ENCODE peak calls at places on chromosomes 3 and 15, in nine cellular contexts. One of them, this sample, is unnamed.

GRCh38 chr3:121979246-121979645 is 42.8 kb downstream of the ILDR1 start:
- DNase-seq in heart right ventricle: no peak
- DNase-seq in endothelial cell: no peak
- DNase-seq in dorsolateral prefrontal cortex: no peak
- DNase-seq in fibroblast of mammary gland: no peak
- DNase-seq in cardiac muscle cell: no peak
- DNase-seq in AG04449: no peak
- DNase-seq in AG09309: no peak
- DNase-seq in neural crest cell: no peak
- DNase-seq in this sample: no peak

GRCh38 chr3:94665922-94666321 is 603.1 kb downstream of the NSUN3 start:
- DNase-seq in dorsolateral prefrontal cortex: no peak
- DNase-seq in cardiac muscle cell: no peak
- DNase-seq in endothelial cell: no peak
- DNase-seq in AG09309: no peak
- DNase-seq in fibroblast of mammary gland: no peak
- DNase-seq in heart right ventricle: no peak
- DNase-seq in neural crest cell: no peak
- DNase-seq in AG04449: no peak
- DNase-seq in this sample: no peak

GRCh38 chr3:195133462-195133861 is 137.5 kb downstream of the XXYLT1 start:
- DNase-seq in AG09309: peak; percentile 28
- DNase-seq in dorsolateral prefrontal cortex: no peak
- DNase-seq in heart right ventricle: no peak
- DNase-seq in fibroblast of mammary gland: peak; percentile 97
- DNase-seq in AG04449: no peak
- DNase-seq in cardiac muscle cell: no peak
- DNase-seq in endothelial cell: no peak
- DNase-seq in neural crest cell: no peak
- DNase-seq in this sample: no peak

GRCh38 chr15:89187911-89188514 is 33.4 kb downstream of the RLBP1 start:
- DNase-seq in heart right ventricle: no peak
- DNase-seq in neural crest cell: no peak
- DNase-seq in endothelial cell: no peak
- DNase-seq in cardiac muscle cell: no peak
- DNase-seq in AG09309: no peak
- DNase-seq in dorsolateral prefrontal cortex: peak; percentile 40
- DNase-seq in AG04449: no peak
- DNase-seq in fibroblast of mammary gland: no peak
- DNase-seq in this sample: no peak

GRCh38 chr3:172150896-172151295 is 111.5 kb downstream of the FNDC3B start:
- DNase-seq in AG04449: no peak
- DNase-seq in heart right ventricle: no peak
- DNase-seq in dorsolateral prefrontal cortex: no peak
- DNase-seq in AG09309: no peak
- DNase-seq in neural crest cell: no peak
- DNase-seq in cardiac muscle cell: no peak
- DNase-seq in fibroblast of mammary gland: no peak
- DNase-seq in endothelial cell: no peak
- DNase-seq in this sample: no peak

GRCh38 chr3:98890960-98891910 is 10.3 kb downstream of the DCBLD2 start:
- DNase-seq in AG09309: no peak
- DNase-seq in dorsolateral prefrontal cortex: no peak
- DNase-seq in heart right ventricle: no peak
- DNase-seq in fibroblast of mammary gland: peak; percentile 37
- DNase-seq in endothelial cell: no peak
- DNase-seq in neural crest cell: no peak
- DNase-seq in AG04449: no peak
- DNase-seq in cardiac muscle cell: peak; percentile 50
- DNase-seq in this sample: no peak

GRCh38 chr3:171390531-171390930 is 69.7 kb downstream of the TNIK start:
- DNase-seq in AG04449: no peak
- DNase-seq in endothelial cell: no peak
- DNase-seq in heart right ventricle: no peak
- DNase-seq in fibroblast of mammary gland: no peak
- DNase-seq in dorsolateral prefrontal cortex: no peak
- DNase-seq in neural crest cell: no peak
- DNase-seq in cardiac muscle cell: no peak
- DNase-seq in AG09309: no peak
- DNase-seq in this sample: no peak

GRCh38 chr15:81254277-81255265 is 57.9 kb downstream of the IL16 start:
- DNase-seq in neural crest cell: no peak
- DNase-seq in AG04449: no peak
- DNase-seq in dorsolateral prefrontal cortex: no peak
- DNase-seq in fibroblast of mammary gland: peak; percentile 60
- DNase-seq in AG09309: no peak
- DNase-seq in heart right ventricle: no peak
- DNase-seq in endothelial cell: no peak
- DNase-seq in cardiac muscle cell: no peak
- DNase-seq in this sample: no peak

GRCh38 chr15:43751885-43752284 is 5.6 kb downstream of the PDIA3 start:
- DNase-seq in AG04449: no peak
- DNase-seq in neural crest cell: no peak
- DNase-seq in cardiac muscle cell: no peak
- DNase-seq in AG09309: no peak
- DNase-seq in heart right ventricle: no peak
- DNase-seq in dorsolateral prefrontal cortex: no peak
- DNase-seq in endothelial cell: no peak
- DNase-seq in fibroblast of mammary gland: no peak
- DNase-seq in this sample: no peak

GRCh38 chr15:34621675-34622074 is 38.2 kb upstream of the GOLGA8B start:
- DNase-seq in cardiac muscle cell: no peak
- DNase-seq in heart right ventricle: no peak
- DNase-seq in AG04449: no peak
- DNase-seq in neural crest cell: no peak
- DNase-seq in AG09309: no peak
- DNase-seq in endothelial cell: no peak
- DNase-seq in fibroblast of mammary gland: peak; percentile 48
- DNase-seq in dorsolateral prefrontal cortex: no peak
- DNase-seq in this sample: no peak

GRCh38 chr3:12840591-12841084 is 727 bp downstream of the RPL32 start:
- DNase-seq in heart right ventricle: no peak
- DNase-seq in dorsolateral prefrontal cortex: no peak
- DNase-seq in fibroblast of mammary gland: no peak
- DNase-seq in neural crest cell: no peak
- DNase-seq in endothelial cell: no peak
- DNase-seq in cardiac muscle cell: no peak
- DNase-seq in AG09309: no peak
- DNase-seq in AG04449: no peak
- DNase-seq in this sample: no peak

GRCh38 chr3:42814914-42815507 is 5.8 kb downstream of the ACKR2 start:
- DNase-seq in AG04449: no peak
- DNase-seq in fibroblast of mammary gland: no peak
- DNase-seq in dorsolateral prefrontal cortex: no peak
- DNase-seq in neural crest cell: no peak
- DNase-seq in endothelial cell: no peak
- DNase-seq in heart right ventricle: no peak
- DNase-seq in AG09309: no peak
- DNase-seq in cardiac muscle cell: peak; percentile 45
- DNase-seq in this sample: no peak

GRCh38 chr15:34336947-34337556 is 529 bp downstream of the SLC12A6 start:
- DNase-seq in endothelial cell: peak; percentile 24
- DNase-seq in AG09309: no peak
- DNase-seq in fibroblast of mammary gland: no peak
- DNase-seq in dorsolateral prefrontal cortex: peak; percentile 40
- DNase-seq in AG04449: no peak
- DNase-seq in cardiac muscle cell: no peak
- DNase-seq in heart right ventricle: no peak
- DNase-seq in neural crest cell: no peak
- DNase-seq in this sample: no peak

GRCh38 chr3:195248281-195248680 is 22.7 kb downstream of the XXYLT1 start:
- DNase-seq in heart right ventricle: no peak
- DNase-seq in fibroblast of mammary gland: no peak
- DNase-seq in AG04449: no peak
- DNase-seq in dorsolateral prefrontal cortex: no peak
- DNase-seq in neural crest cell: no peak
- DNase-seq in AG09309: no peak
- DNase-seq in cardiac muscle cell: no peak
- DNase-seq in endothelial cell: no peak
- DNase-seq in this sample: no peak

GRCh38 chr3:61802772-61803171 is 241.4 kb downstream of the PTPRG start:
- DNase-seq in AG09309: no peak
- DNase-seq in endothelial cell: no peak
- DNase-seq in neural crest cell: no peak
- DNase-seq in dorsolateral prefrontal cortex: peak; percentile 67
- DNase-seq in AG04449: no peak
- DNase-seq in cardiac muscle cell: no peak
- DNase-seq in fibroblast of mammary gland: no peak
- DNase-seq in heart right ventricle: no peak
- DNase-seq in this sample: no peak

GRCh38 chr15:90603893-90604292 is 74.2 kb downstream of the CRTC3 start:
- DNase-seq in neural crest cell: no peak
- DNase-seq in cardiac muscle cell: no peak
- DNase-seq in fibroblast of mammary gland: peak; percentile 52
- DNase-seq in AG04449: no peak
- DNase-seq in heart right ventricle: peak; percentile 49
- DNase-seq in dorsolateral prefrontal cortex: no peak
- DNase-seq in endothelial cell: no peak
- DNase-seq in AG09309: no peak
- DNase-seq in this sample: no peak
- TF ChIP-seq CTCF in neural crest cell: peak; percentile 40
- TF ChIP-seq CTCF in cardiac muscle cell: peak; percentile 59
- TF ChIP-seq CTCF in fibroblast of mammary gland: peak; percentile 64
- TF ChIP-seq CTCF in AG04449: peak; percentile 19
- TF ChIP-seq CTCF in heart right ventricle: peak; percentile 53
- TF ChIP-seq CTCF in dorsolateral prefrontal cortex: no peak
- TF ChIP-seq CTCF in endothelial cell: no peak
- TF ChIP-seq CTCF in AG09309: peak; percentile 53
- TF ChIP-seq CTCF in this sample: peak; percentile 45

DNA sequence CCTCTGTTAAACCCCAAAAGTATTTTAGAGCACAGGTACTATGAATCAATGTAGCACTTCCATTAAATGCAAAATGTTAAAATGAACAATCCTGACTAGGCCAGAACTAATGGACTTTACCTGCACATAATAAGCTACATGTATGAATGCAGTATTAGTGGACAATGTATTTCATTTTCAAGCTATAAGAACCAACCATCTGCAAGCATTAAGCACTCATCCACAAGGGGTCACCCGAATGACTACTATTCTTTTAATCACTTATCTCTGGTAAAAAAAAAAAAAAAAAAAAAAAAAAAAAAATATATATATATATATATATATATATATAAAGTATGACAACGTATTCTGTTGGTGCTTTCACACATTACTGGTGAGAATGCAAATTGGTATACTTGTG is 7.2 kb downstream of the HERC1 start:
- DNase-seq in AG04449: no peak
- DNase-seq in dorsolateral prefrontal cortex: no peak
- DNase-seq in endothelial cell: no peak
- DNase-seq in cardiac muscle cell: peak; percentile 20
- DNase-seq in AG09309: peak; percentile 10
- DNase-seq in neural crest cell: no peak
- DNase-seq in heart right ventricle: no peak
- DNase-seq in fibroblast of mammary gland: peak; percentile 52
- DNase-seq in this sample: no peak
- TF ChIP-seq CTCF in AG04449: peak; percentile 8
- TF ChIP-seq CTCF in dorsolateral prefrontal cortex: no peak
- TF ChIP-seq CTCF in endothelial cell: no peak
- TF ChIP-seq CTCF in cardiac muscle cell: peak; percentile 20
- TF ChIP-seq CTCF in AG09309: peak; percentile 36
- TF ChIP-seq CTCF in neural crest cell: no peak
- TF ChIP-seq CTCF in heart right ventricle: peak; percentile 34
- TF ChIP-seq CTCF in fibroblast of mammary gland: peak; percentile 20
- TF ChIP-seq CTCF in this sample: peak; percentile 19

GRCh38 chr3:106824856-106825255 is 552.4 kb upstream of the CCDC54 start:
- DNase-seq in AG09309: peak; percentile 57
- DNase-seq in AG04449: no peak
- DNase-seq in cardiac muscle cell: peak; percentile 12
- DNase-seq in dorsolateral prefrontal cortex: no peak
- DNase-seq in endothelial cell: peak; percentile 15
- DNase-seq in fibroblast of mammary gland: peak; percentile 60
- DNase-seq in neural crest cell: no peak
- DNase-seq in heart right ventricle: no peak
- DNase-seq in this sample: no peak
- TF ChIP-seq CTCF in AG09309: peak; percentile 62
- TF ChIP-seq CTCF in AG04449: peak; percentile 50
- TF ChIP-seq CTCF in cardiac muscle cell: peak; percentile 42
- TF ChIP-seq CTCF in dorsolateral prefrontal cortex: no peak
- TF ChIP-seq CTCF in endothelial cell: no peak
- TF ChIP-seq CTCF in fibroblast of mammary gland: peak; percentile 43
- TF ChIP-seq CTCF in neural crest cell: peak; percentile 43
- TF ChIP-seq CTCF in heart right ventricle: peak; percentile 54
- TF ChIP-seq CTCF in this sample: peak; percentile 52

DNA sequence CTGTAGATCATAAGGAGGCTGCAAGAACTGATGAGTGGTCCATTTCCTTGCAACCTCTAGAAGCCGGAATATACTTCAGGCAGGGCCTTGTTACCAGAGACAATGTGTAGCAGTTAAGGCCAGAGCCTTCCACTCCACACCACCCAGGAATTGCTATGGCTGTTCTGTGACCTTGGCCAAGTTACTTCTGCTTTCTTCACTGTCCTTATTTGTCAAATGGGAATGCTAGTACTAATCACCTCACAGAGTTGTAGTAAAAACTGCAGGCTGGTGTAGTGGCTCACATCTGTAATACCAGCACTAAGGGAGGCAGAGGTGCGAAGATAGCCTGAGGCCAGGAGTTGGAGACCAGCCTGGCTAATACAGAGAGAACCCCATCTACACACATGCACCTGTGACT is 28.7 kb upstream of the RPN1 start:
- DNase-seq in dorsolateral prefrontal cortex: no peak
- DNase-seq in neural crest cell: no peak
- DNase-seq in heart right ventricle: no peak
- DNase-seq in cardiac muscle cell: no peak
- DNase-seq in AG09309: no peak
- DNase-seq in fibroblast of mammary gland: no peak
- DNase-seq in endothelial cell: no peak
- DNase-seq in AG04449: no peak
- DNase-seq in this sample: no peak
- TF ChIP-seq CTCF in dorsolateral prefrontal cortex: no peak
- TF ChIP-seq CTCF in neural crest cell: no peak
- TF ChIP-seq CTCF in heart right ventricle: no peak
- TF ChIP-seq CTCF in cardiac muscle cell: no peak
- TF ChIP-seq CTCF in AG09309: no peak
- TF ChIP-seq CTCF in fibroblast of mammary gland: no peak
- TF ChIP-seq CTCF in endothelial cell: no peak
- TF ChIP-seq CTCF in AG04449: no peak
- TF ChIP-seq CTCF in this sample: no peak

GRCh38 chr3:105827959-105828358 is 40.9 kb downstream of the CBLB start:
- DNase-seq in neural crest cell: no peak
- DNase-seq in dorsolateral prefrontal cortex: no peak
- DNase-seq in cardiac muscle cell: no peak
- DNase-seq in AG09309: peak; percentile 39
- DNase-seq in AG04449: peak; percentile 38
- DNase-seq in heart right ventricle: no peak
- DNase-seq in endothelial cell: peak; percentile 22
- DNase-seq in fibroblast of mammary gland: peak; percentile 97
- DNase-seq in this sample: no peak
- TF ChIP-seq CTCF in neural crest cell: peak; percentile 31
- TF ChIP-seq CTCF in dorsolateral prefrontal cortex: no peak
- TF ChIP-seq CTCF in cardiac muscle cell: peak; percentile 59
- TF ChIP-seq CTCF in AG09309: peak; percentile 55
- TF ChIP-seq CTCF in AG04449: peak; percentile 57
- TF ChIP-seq CTCF in heart right ventricle: peak; percentile 49
- TF ChIP-seq CTCF in endothelial cell: no peak
- TF ChIP-seq CTCF in fibroblast of mammary gland: peak; percentile 78
- TF ChIP-seq CTCF in this sample: peak; percentile 43